ENCODE peak calls at places on chromosomes 7 and 10, in nine cellular contexts. Q, T, I, W, O, P, C, Z and M are unnamed samples.

GRCh38 chr10:119538632-119539358 is 3.7 kb downstream of the RGS10 start:
- DNase-seq in Q (no peak), O (peak), P (no peak), W (no peak), I (no peak), C (no peak), Z (peak), T (no peak), M (peak)

GRCh38 chr10:33244354-33244967 is 90.0 kb downstream of the NRP1 start:
- DNase-seq in I (no peak), C (no peak), O (no peak), T (no peak), W (no peak), Z (no peak), P (no peak), Q (no peak), M (no peak)

GRCh38 chr7:5283421-5284303 is 919 bp downstream of the SLC29A4 start:
- DNase-seq in I (no peak), T (no peak), W (no peak), C (no peak), Q (no peak), Z (no peak), O (no peak), P (no peak), M (no peak)

GRCh38 chr7:1934756-1935155 is 264.7 kb downstream of the ELFN1 start:
- DNase-seq in P (no peak), W (no peak), Q (no peak), C (no peak), O (no peak), I (no peak), Z (no peak), T (no peak), M (no peak)

GRCh38 chr7:92135490-92135889 is 1.2 kb upstream of the CYP51A1 start:
- DNase-seq in W (no peak), I (no peak), P (no peak), Z (no peak), Q (no peak), T (no peak), C (no peak), O (no peak), M (no peak)

GRCh38 chr7:128437426-128438332 is 18.0 kb upstream of the HILPDA start:
- DNase-seq in Q (no peak), W (no peak), I (no peak), T (no peak), C (no peak), P (no peak), O (no peak), Z (no peak), M (no peak)

GRCh38 chr7:7098280-7098818 is 84.0 kb upstream of the C1GALT1 start:
- DNase-seq in Z (no peak), P (no peak), C (no peak), I (no peak), Q (no peak), T (no peak), O (no peak), W (no peak), M (no peak)

GRCh38 chr10:13414855-13415254 is 66.8 kb upstream of the SEPHS1 start:
- DNase-seq in T (no peak), I (no peak), Q (no peak), C (no peak), P (peak), Z (no peak), W (peak), O (peak), M (peak)

GRCh38 chr7:152481082-152481481 is 45.3 kb upstream of the KMT2C start:
- DNase-seq in P (no peak), Z (no peak), I (no peak), C (no peak), W (no peak), T (no peak), Q (no peak), O (no peak), M (no peak)

GRCh38 chr10:113958631-113959382 is 84.9 kb upstream of the ADRB1 start:
- DNase-seq in I (peak), T (peak), O (peak), Q (peak), Z (no peak), P (peak), C (no peak), W (no peak), M (peak)

GRCh38 chr10:102394079-102394800 is 1.3 kb upstream of the NFKB2 start:
- DNase-seq in I (peak), T (peak), W (peak), O (peak), Q (peak), P (peak), Z (peak), C (peak), M (peak)
- TF ChIP-seq CTCF in I (no peak), T (no peak), W (no peak), O (peak), Q (no peak), P (no peak), Z (no peak), C (peak), M (no peak)

GRCh38 chr7:123533553-123533917 is 860 bp downstream of the IQUB start:
- DNase-seq in Z (no peak), Q (no peak), O (no peak), I (no peak), T (no peak), W (no peak), C (no peak), P (no peak), M (no peak)
- H3K4me3 ChIP-seq in Z (no peak), Q (no peak), O (no peak), I (no peak), T (no peak), W (peak), C (no peak), P (no peak), M (no peak)

DNA sequence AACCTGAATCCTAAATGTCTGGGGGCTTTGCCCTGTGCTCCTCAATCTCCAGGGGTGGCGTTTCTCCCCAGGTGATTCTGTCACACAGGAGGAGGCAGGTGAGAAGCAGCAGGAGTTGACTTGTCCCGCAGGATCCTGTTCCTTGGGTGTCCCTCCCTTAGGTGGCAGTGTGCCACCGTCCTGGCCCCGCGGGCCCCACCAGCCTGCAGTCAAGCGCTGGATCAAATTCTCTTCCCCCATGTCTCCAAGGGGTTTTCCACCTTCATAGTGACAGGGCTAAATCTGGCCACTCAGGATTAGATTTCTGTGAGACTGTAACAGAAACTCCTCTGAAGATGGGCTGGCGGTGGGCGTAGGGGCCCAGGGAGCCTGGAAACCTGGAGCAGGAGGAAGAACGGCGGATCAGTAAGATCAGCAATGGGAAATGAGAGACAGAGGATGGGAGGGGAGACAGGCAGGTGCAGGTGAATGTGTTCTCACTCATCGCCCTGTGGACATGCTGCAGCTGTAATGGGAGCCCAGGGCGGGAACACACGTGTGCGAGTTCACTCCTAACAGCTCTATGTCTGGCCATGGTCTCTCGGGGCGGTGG is 329.2 kb upstream of the COBL start:
- DNase-seq in I (no peak), T (no peak), W (no peak), Q (no peak), C (no peak), P (no peak), O (no peak), Z (no peak), M (no peak)
- TF ChIP-seq CTCF in I (no peak), T (no peak), W (no peak), Q (no peak), C (no peak), P (no peak), O (no peak), Z (no peak), M (no peak)

DNA sequence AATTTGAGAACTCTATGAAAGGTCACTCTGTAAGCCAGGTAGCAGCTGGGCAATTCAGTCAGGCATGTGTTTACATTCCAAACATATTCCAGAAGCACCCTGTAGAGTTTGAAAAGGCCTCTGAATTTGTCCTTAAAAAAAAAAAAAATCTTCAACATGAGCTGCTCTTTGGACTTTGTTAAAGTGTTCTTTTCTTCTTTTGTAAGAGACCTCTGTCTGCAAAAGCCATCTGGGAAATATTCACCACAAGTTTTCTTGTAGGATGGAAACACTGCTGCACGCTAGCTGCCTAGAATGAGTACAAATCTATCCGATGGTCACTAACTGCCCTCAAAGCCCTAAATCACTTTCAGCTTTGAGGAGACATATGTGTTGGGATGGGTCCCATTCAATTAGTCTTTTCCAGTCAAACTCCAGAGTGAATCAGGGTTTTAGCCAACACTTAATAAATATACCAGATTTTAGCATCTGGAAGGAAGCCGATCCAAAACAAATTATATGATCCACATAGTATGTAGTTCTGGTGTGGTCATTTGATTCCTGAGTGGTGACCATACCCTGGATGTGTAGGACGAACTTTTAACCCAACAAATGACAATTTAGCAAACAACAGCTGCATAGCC is 85.9 kb downstream of the CD36 start:
- DNase-seq in T (no peak), Q (peak), Z (no peak), W (peak), P (no peak), O (peak), C (no peak), I (peak), M (peak)
- H3K4me3 ChIP-seq in T (no peak), Q (no peak), Z (no peak), W (no peak), P (no peak), O (no peak), C (no peak), I (no peak), M (no peak)

DNA sequence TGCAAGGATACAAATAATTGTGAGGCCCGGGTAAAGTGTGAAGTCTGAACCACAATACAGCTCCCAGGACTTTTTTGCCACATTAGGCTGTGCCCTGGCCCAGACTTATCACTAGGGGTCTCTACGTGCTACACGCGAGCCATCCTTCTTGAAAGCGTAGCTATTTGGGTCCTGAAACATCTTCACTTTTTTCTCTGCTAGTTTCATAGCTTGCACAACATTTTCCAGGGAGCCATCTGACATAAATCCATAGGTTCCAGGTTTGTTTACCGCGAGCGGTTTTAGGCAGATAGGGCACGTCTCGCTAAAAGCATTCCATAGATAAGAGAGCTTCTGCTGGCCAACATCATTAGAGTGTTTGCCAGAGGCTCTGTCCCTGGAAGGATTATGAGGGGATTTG is 226.5 kb downstream of the RPS24 start:
- DNase-seq in Z (no peak), Q (peak), C (no peak), O (no peak), T (no peak), W (peak), I (no peak), P (no peak), M (no peak)
- TF ChIP-seq CTCF in Z (no peak), Q (peak), C (no peak), O (no peak), T (no peak), W (peak), I (peak), P (no peak), M (no peak)

GRCh38 chr10:59018977-59019376 is 157.5 kb upstream of the PHYHIPL start:
- DNase-seq in W (no peak), T (no peak), Q (no peak), P (no peak), C (no peak), O (peak), Z (no peak), I (no peak), M (peak)

GRCh38 chr10:59016043-59016442 is 160.4 kb upstream of the PHYHIPL start:
- DNase-seq in C (no peak), Z (no peak), W (no peak), P (no peak), O (no peak), Q (no peak), I (no peak), T (no peak), M (no peak)

GRCh38 chr10:59019603-59020002 is 156.8 kb upstream of the PHYHIPL start:
- DNase-seq in P (no peak), C (no peak), I (no peak), W (no peak), T (no peak), O (peak), Z (no peak), Q (no peak), M (peak)
- H3K4me3 ChIP-seq in P (no peak), C (no peak), I (no peak), W (no peak), T (no peak), O (no peak), Z (no peak), Q (no peak), M (no peak)

DNA sequence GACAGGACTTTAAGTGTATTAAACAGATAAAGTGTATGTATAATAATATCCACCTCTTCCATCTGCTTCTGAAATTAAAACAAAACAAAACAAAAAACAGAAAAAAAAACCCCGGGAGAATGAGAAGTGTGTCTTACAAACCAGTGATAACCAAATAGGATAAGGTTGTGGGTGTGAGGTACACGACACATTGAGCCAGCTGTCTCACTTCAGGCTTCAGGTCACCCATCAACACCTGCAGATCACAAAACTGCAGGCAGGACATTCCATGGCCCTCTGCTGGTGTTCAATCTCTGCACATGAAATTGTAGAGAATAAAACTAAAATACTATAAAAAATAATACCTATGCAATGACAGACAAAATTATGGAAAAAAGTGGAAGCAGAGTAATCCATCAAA is 339.9 kb downstream of the SFMBT2 start:
- DNase-seq in I (no peak), O (no peak), W (no peak), Z (no peak), T (no peak), Q (no peak), C (no peak), P (no peak), M (no peak)
- TF ChIP-seq CTCF in I (no peak), O (no peak), W (no peak), Z (no peak), T (no peak), Q (no peak), C (no peak), P (no peak), M (no peak)